ENCODE peak calls at places on chromosomes 7 and 10, in five cellular contexts. R is HCT116, C is lower leg skin, B is uterus, J is ovary. P is an unnamed sample.

GRCh38 chr10:6469661-6470060 is 110.4 kb downstream of the PRKCQ start:
- DNase-seq in R (no peak), C (no peak), B (no peak), J (no peak), P (no peak)

GRCh38 chr7:132575336-132575986 is 809 bp downstream of the PLXNA4 start:
- DNase-seq in R (no peak), C (no peak), B (peak; percentile 54), J (peak; percentile 65), P (peak; percentile 71)

GRCh38 chr10:124722812-124723783 is 21.1 kb downstream of the FAM53B start:
- DNase-seq in R (no peak), C (no peak), B (peak; percentile 66), J (no peak), P (peak; percentile 49)

GRCh38 chr10:98323221-98324164 is 55.5 kb upstream of the LOXL4 start:
- DNase-seq in R (peak; percentile 83), C (peak; percentile 81), B (peak; percentile 28), J (no peak), P (peak; percentile 54)

GRCh38 chr10:76632158-76633051 is 1005.2 kb downstream of the KCNMA1 start:
- DNase-seq in R (peak; percentile 6), C (no peak), B (no peak), J (no peak), P (no peak)

GRCh38 chr10:49242604-49243003 is 54.4 kb upstream of the TMEM273 start:
- DNase-seq in R (no peak), C (no peak), B (no peak), J (no peak), P (no peak)

GRCh38 chr10:52383088-52383487 is 69.0 kb downstream of the DKK1 start:
- DNase-seq in R (no peak), C (no peak), B (no peak), J (no peak), P (no peak)

GRCh38 chr10:107425844-107426553 is 261.5 kb upstream of the SORCS1 start:
- DNase-seq in R (no peak), C (no peak), B (no peak), J (no peak), P (no peak)

GRCh38 chr10:42782446-42783180 is at the start of gene BMS1:
- DNase-seq in R (peak; percentile 93), C (peak; percentile 89), B (peak; percentile 81), J (peak; percentile 89), P (peak; percentile 95)

GRCh38 chr7:116607299-116607698 is 64.7 kb upstream of the MET start:
- DNase-seq in R (no peak), C (no peak), B (no peak), J (no peak), P (no peak)

GRCh38 chr10:53284615-53285182 is 512.1 kb upstream of the MBL2 start:
- DNase-seq in R (no peak), C (no peak), B (no peak), J (no peak), P (no peak)

GRCh38 chr10:74072503-74072902 is 74.6 kb downstream of the VCL start:
- DNase-seq in R (peak; percentile 28), C (no peak), B (no peak), J (no peak), P (no peak)

GRCh38 chr7:125529237-125529636 is 599.6 kb upstream of the POT1 start:
- DNase-seq in R (no peak), C (no peak), B (no peak), J (no peak), P (no peak)

GRCh38 chr10:130009228-130009627 is 45.2 kb upstream of the EBF3 start:
- DNase-seq in R (no peak), C (no peak), B (no peak), J (no peak), P (no peak)

GRCh38 chr7:78794101-78794500 is 659.4 kb downstream of the MAGI2 start:
- DNase-seq in R (no peak), C (no peak), B (no peak), J (no peak), P (no peak)

GRCh38 chr10:97981816-97982215 is 48.6 kb downstream of the CRTAC1 start:
- DNase-seq in R (no peak), C (no peak), B (no peak), J (no peak), P (no peak)

GRCh38 chr7:109126404-109127050 is 556.9 kb downstream of the DNAJB9 start:
- DNase-seq in R (no peak), C (no peak), B (no peak), J (no peak), P (no peak)

GRCh38 chr7:48307041-48307714 is 135.9 kb downstream of the ABCA13 start:
- DNase-seq in R (no peak), C (no peak), B (no peak), J (no peak), P (no peak)

GRCh38 chr7:93551063-93551895 is 23.2 kb downstream of the CALCR start:
- DNase-seq in R (peak; percentile 49), C (no peak), B (no peak), J (no peak), P (peak; percentile 54)

GRCh38 chr7:151254316-151254715 is 5.8 kb upstream of the SMARCD3 start:
- DNase-seq in R (no peak), C (no peak), B (no peak), J (no peak), P (no peak)

GRCh38 chr7:151251328-151251925 is 2.9 kb upstream of the SMARCD3 start:
- DNase-seq in R (no peak), C (no peak), B (peak; percentile 70), J (peak; percentile 76), P (peak; percentile 24)

GRCh38 chr7:151252961-151253691 is 4.6 kb upstream of the SMARCD3 start:
- DNase-seq in R (no peak), C (no peak), B (no peak), J (peak; percentile 39), P (no peak)

GRCh38 chr7:151250181-151251095 is 1.9 kb upstream of the SMARCD3 start:
- DNase-seq in R (no peak), C (no peak), B (no peak), J (peak; percentile 41), P (no peak)

DNA sequence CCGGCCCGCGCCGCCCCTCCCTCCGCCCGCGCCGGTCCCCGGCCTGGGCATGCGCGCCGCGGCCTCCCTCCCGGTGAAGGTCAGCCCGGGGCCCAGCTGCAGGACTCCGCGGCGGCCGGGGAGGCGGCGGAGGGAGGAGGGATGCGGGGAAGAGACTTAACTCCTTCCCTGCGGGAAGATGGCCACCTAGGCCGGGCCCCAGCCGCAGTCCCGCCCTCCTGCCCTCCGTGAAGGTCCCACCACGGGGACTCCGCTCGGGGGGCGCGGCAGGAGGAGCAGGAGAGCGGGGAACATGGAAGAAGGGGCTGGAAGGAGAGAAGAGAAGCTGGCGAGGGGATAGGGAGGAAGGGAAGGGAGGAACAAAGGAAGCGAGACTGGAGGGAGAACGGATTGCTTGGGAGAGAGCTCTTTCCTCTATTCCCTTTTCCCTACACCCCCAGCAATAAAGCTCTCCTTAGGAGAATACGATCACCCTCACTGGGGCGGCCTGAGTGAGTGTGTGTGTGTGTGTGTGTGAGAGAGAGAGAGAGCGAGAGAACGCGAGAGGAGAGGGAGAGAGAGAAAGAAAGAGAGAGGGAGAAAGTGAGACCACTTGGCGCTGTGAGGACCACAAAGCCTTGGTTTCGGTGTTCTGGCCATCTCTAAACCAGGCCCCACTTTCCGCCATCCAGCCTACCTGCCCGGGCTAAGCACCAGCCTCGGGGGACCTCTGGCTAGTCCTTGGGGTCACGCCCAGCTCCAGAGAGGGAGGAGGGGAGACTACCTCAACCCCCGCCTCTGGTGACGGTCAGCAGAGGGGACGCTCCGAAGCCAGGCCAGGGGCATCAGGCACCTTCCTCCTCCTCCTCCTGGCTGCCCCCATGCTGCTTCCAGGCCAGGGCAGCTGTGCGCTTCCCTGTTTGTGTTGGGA is 3.7 kb upstream of the SMARCD3 start:
- DNase-seq in R (no peak), C (no peak), B (peak; percentile 74), J (peak; percentile 86), P (peak; percentile 62)
- TF ChIP-seq POLR2A in R (peak; percentile 46), C (no peak), B (peak; percentile 40), J (peak; percentile 37), P (peak; percentile 27)

GRCh38 chr7:149460493-149461330 is at the start of gene ZNF777:
- DNase-seq in R (peak; percentile 60), C (peak; percentile 85), B (peak; percentile 74), J (peak; percentile 76), P (peak; percentile 80)
- TF ChIP-seq POLR2A in R (peak; percentile 47), C (no peak), B (peak; percentile 40), J (no peak), P (peak; percentile 77)

GRCh38 chr10:102394801-102395676 is 466 bp upstream of the NFKB2 start:
- DNase-seq in R (peak; percentile 72), C (peak; percentile 86), B (peak; percentile 90), J (peak; percentile 95), P (peak; percentile 91)

GRCh38 chr10:102396751-102397151 is 1.2 kb downstream of the NFKB2 start:
- DNase-seq in R (no peak), C (no peak), B (no peak), J (no peak), P (no peak)

GRCh38 chr10:102396251-102396650 is 746 bp downstream of the NFKB2 start:
- DNase-seq in R (no peak), C (no peak), B (no peak), J (no peak), P (no peak)

GRCh38 chr10:102394079-102394800 is 1.3 kb upstream of the NFKB2 start:
- DNase-seq in R (peak; percentile 95), C (peak; percentile 91), B (peak; percentile 92), J (peak; percentile 92), P (peak; percentile 93)

DNA sequence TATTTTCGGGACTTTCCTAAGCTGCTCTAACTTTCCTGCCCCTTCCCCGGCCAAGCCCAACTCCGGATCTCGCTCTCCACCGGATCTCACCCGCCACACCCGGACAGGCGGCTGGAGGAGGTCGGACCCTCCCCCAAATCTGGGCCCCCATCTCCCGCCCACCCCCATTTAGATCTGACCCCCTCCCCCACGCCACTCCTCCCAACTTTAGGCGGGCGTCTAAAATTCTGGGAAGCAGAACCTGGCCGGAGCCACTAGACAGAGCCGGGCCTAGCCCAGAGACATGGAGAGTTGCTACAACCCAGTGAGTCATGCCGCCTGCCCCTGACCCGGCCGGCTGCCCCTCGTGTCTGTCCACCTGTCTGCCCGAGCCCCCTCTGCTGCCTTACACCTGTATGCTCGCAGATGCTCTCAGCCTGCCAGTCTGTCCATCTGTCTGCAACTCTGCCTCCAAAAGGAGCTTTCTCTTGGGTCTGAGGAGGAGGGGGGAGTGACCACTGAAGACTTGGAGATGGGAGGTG is at the start of gene NFKB2:
- DNase-seq in R (no peak), C (no peak), B (no peak), J (no peak), P (no peak)
- TF ChIP-seq POLR2A in R (no peak), C (no peak), B (peak; percentile 23), J (no peak), P (peak; percentile 48)

DNA sequence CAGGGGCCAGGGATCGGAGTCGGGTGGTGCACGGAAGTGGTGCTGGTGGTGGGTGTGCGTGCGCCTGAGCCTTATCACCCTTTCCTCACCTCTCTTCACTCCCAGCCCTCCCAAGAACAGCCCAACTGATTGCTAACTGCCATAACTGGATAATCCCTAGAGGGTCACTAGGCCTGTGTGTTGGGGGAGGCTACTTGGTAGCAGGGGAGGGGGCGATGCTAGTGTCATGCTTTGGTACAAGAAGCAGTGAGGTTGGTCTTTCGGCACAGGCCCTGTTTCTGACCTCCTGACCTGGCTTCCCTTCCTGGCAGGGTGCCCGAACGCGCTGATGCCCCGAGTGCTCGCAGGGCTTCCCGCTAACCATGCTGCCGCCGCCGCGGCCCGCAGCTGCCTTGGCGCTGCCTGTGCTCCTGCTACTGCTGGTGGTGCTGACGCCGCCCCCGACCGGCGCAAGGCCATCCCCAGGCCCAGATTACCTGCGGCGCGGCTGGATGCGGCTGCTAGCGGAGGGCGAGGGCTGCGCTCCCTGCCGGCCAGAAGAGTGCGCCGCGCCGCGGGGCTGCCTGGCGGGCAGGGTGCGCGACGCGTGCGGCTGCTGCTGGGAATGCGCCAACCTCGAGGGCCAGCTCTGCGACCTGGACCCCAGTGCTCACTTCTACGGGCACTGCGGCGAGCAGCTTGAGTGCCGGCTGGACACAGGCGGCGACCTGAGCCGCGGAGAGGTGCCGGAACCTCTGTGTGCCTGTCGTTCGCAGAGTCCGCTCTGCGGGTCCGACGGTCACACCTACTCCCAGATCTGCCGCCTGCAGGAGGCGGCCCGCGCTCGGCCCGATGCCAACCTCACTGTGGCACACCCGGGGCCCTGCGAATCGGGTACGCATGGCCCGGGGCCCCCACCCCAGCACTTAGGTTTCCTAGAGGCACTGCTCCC is 707 bp downstream of the KAZALD1 start:
- DNase-seq in R (no peak), C (no peak), B (peak; percentile 35), J (peak; percentile 57), P (peak; percentile 56)
- TF ChIP-seq POLR2A in R (peak; percentile 74), C (no peak), B (peak; percentile 31), J (no peak), P (no peak)

P was measured in endothelial cell of umbilical vein.